ENCODE peak calls at places on chromosome 13, in ten cellular contexts. G, E, C, H, Z, N, R, T, D and O are unnamed samples.

GRCh38 chr13:102484329-102484728 is 82.5 kb upstream of the FGF14 start:
- DNase-seq in G (no peak), E (no peak), C (no peak), H (peak; percentile 53), Z (no peak), N (peak; percentile 22), R (no peak), T (no peak), D (peak; percentile 3), O (no peak)

GRCh38 chr13:97974773-97975172 is 21.3 kb downstream of the IPO5 start:
- DNase-seq in G (no peak), E (no peak), C (no peak), H (no peak), Z (no peak), N (no peak), R (no peak), T (no peak), D (no peak), O (no peak)

GRCh38 chr13:66162470-66162869 is 1067.7 kb downstream of the PCDH9 start:
- DNase-seq in G (no peak), E (peak; percentile 28), C (no peak), H (no peak), Z (no peak), N (no peak), R (no peak), T (no peak), D (no peak), O (no peak)

GRCh38 chr13:51519839-51520238 is 64.4 kb upstream of the WDFY2 start:
- DNase-seq in G (no peak), E (no peak), C (no peak), H (no peak), Z (no peak), N (no peak), R (no peak), T (no peak), D (peak; percentile 64), O (no peak)

GRCh38 chr13:85853901-85854663 is 54.9 kb upstream of the SLITRK6 start:
- DNase-seq in G (no peak), E (no peak), C (no peak), H (peak; percentile 26), Z (no peak), N (peak; percentile 20), R (no peak), T (no peak), D (no peak), O (peak; percentile 2)

GRCh38 chr13:26941345-26942174 is 181.0 kb upstream of the GPR12 start:
- DNase-seq in G (no peak), E (no peak), C (no peak), H (no peak), Z (no peak), N (no peak), R (no peak), T (no peak), D (peak; percentile 49), O (no peak)

GRCh38 chr13:109918179-109918651 is 131.8 kb upstream of the IRS2 start:
- DNase-seq in G (peak; percentile 92), E (no peak), C (peak; percentile 14), H (peak; percentile 18), Z (no peak), N (no peak), R (no peak), T (no peak), D (peak; percentile 8), O (no peak)

GRCh38 chr13:89827552-89827951 is 1519.9 kb upstream of the MIR17HG start:
- DNase-seq in G (no peak), E (no peak), C (peak; percentile 25), H (peak; percentile 1), Z (no peak), N (no peak), R (no peak), T (no peak), D (no peak), O (no peak)

GRCh38 chr13:24149306-24150032 is 11.1 kb upstream of the SPATA13 start:
- DNase-seq in G (no peak), E (no peak), C (no peak), H (no peak), Z (no peak), N (no peak), R (no peak), T (no peak), D (peak; percentile 47), O (no peak)

GRCh38 chr13:84430441-84430840 is 548.2 kb upstream of the SLITRK1 start:
- DNase-seq in G (no peak), E (no peak), C (no peak), H (peak; percentile 37), Z (no peak), N (no peak), R (no peak), T (no peak), D (peak; percentile 2), O (no peak)

GRCh38 chr13:30848332-30849027 is 57.6 kb upstream of the MEDAG start:
- DNase-seq in G (no peak), E (no peak), C (no peak), H (no peak), Z (no peak), N (no peak), R (no peak), T (no peak), D (no peak), O (no peak)

GRCh38 chr13:51760592-51760991 is 43.4 kb downstream of the DHRS12 start:
- DNase-seq in G (peak; percentile 40), E (no peak), C (peak; percentile 86), H (no peak), Z (no peak), N (no peak), R (no peak), T (no peak), D (no peak), O (no peak)

GRCh38 chr13:31629085-31629785 is 110.1 kb upstream of the RXFP2 start:
- DNase-seq in G (no peak), E (no peak), C (no peak), H (no peak), Z (peak; percentile 55), N (no peak), R (no peak), T (no peak), D (peak; percentile 35), O (no peak)

GRCh38 chr13:43815204-43815603 is 28.4 kb upstream of the ENOX1 start:
- DNase-seq in G (no peak), E (no peak), C (no peak), H (peak; percentile 64), Z (no peak), N (no peak), R (no peak), T (no peak), D (peak; percentile 92), O (no peak)

GRCh38 chr13:97068146-97068545 is 73.9 kb upstream of the OXGR1 start:
- DNase-seq in G (no peak), E (no peak), C (no peak), H (peak; percentile 10), Z (no peak), N (no peak), R (no peak), T (no peak), D (no peak), O (no peak)

GRCh38 chr13:99617474-99618255 is 116.4 kb downstream of the TM9SF2 start:
- DNase-seq in G (peak; percentile 26), E (no peak), C (peak; percentile 47), H (peak; percentile 68), Z (peak; percentile 67), N (peak; percentile 85), R (no peak), T (peak; percentile 24), D (peak; percentile 73), O (peak; percentile 17)

GRCh38 chr13:77891041-77891440 is 27.6 kb downstream of the EDNRB start:
- DNase-seq in G (no peak), E (no peak), C (no peak), H (no peak), Z (no peak), N (no peak), R (no peak), T (no peak), D (no peak), O (no peak)

GRCh38 chr13:50589139-50589538 is 254.4 kb downstream of the DLEU7 start:
- DNase-seq in G (no peak), E (no peak), C (no peak), H (no peak), Z (no peak), N (no peak), R (no peak), T (no peak), D (peak; percentile 69), O (no peak)

GRCh38 chr13:30593001-30593400 is 24.7 kb upstream of the USPL1 start:
- DNase-seq in G (no peak), E (no peak), C (no peak), H (no peak), Z (no peak), N (no peak), R (no peak), T (no peak), D (no peak), O (no peak)

GRCh38 chr13:95474992-95475391 is 77.5 kb upstream of the CLDN10 start:
- DNase-seq in G (no peak), E (no peak), C (no peak), H (peak; percentile 26), Z (no peak), N (no peak), R (no peak), T (no peak), D (no peak), O (no peak)

GRCh38 chr13:83297591-83298305 is 584.5 kb downstream of the SLITRK1 start:
- DNase-seq in G (no peak), E (no peak), C (no peak), H (no peak), Z (no peak), N (no peak), R (no peak), T (no peak), D (no peak), O (no peak)

GRCh38 chr13:99496322-99497142 is 4.7 kb upstream of the TM9SF2 start:
- DNase-seq in G (peak; percentile 79), E (peak; percentile 46), C (peak; percentile 62), H (peak; percentile 14), Z (peak; percentile 68), N (peak; percentile 79), R (peak; percentile 48), T (no peak), D (peak; percentile 22), O (no peak)

GRCh38 chr13:105220886-105221285 is 1314.6 kb downstream of the EFNB2 start:
- DNase-seq in G (no peak), E (no peak), C (no peak), H (peak; percentile 6), Z (no peak), N (no peak), R (no peak), T (no peak), D (peak; percentile 3), O (no peak)

GRCh38 chr13:54536112-54536511 is 1507.5 kb downstream of the OLFM4 start:
- DNase-seq in G (no peak), E (no peak), C (peak; percentile 24), H (peak; percentile 67), Z (no peak), N (no peak), R (no peak), T (no peak), D (no peak), O (no peak)

GRCh38 chr13:98419786-98420559 is 156.9 kb downstream of the STK24 start:
- DNase-seq in G (no peak), E (no peak), C (no peak), H (no peak), Z (no peak), N (no peak), R (no peak), T (no peak), D (no peak), O (no peak)

GRCh38 chr13:40094056-40094455 is 438.6 kb downstream of the COG6 start:
- DNase-seq in G (no peak), E (no peak), C (no peak), H (no peak), Z (no peak), N (no peak), R (no peak), T (no peak), D (no peak), O (no peak)

GRCh38 chr13:112674412-112675383 is 15.1 kb upstream of the ATP11A start:
- DNase-seq in G (no peak), E (no peak), C (no peak), H (no peak), Z (no peak), N (no peak), R (no peak), T (no peak), D (no peak), O (no peak)